ENCODE peak calls at places on chromosomes 6 and 20, in seven cellular contexts. M is kidney glomerular epithelial cell; D is CD4-positive, CD25-positive, alpha-beta regulatory T cell; J is HFF-Myc; U is lung microvascular endothelial cell; I is heart right ventricle; K is T-cell. Q is an unnamed sample.

GRCh38 chr6:157946865-157947532 is 34.7 kb upstream of the SYNJ2 start:
- DNase-seq in D (no peak), M (no peak), I (no peak), J (no peak), K (no peak), U (peak; percentile 15), Q (no peak)

GRCh38 chr6:11632231-11632630 is 94.7 kb downstream of the TMEM170B start:
- DNase-seq in M (peak; percentile 6), I (no peak), D (no peak), J (no peak), U (no peak), K (no peak), Q (no peak)

GRCh38 chr6:45535933-45536332 is 158.2 kb upstream of the SUPT3H start:
- DNase-seq in U (no peak), I (no peak), D (no peak), K (no peak), J (no peak), M (no peak), Q (no peak)

GRCh38 chr6:112018619-112019416 is 35.1 kb upstream of the CCN6 start:
- DNase-seq in U (peak; percentile 66), M (no peak), J (no peak), D (no peak), I (peak; percentile 86), K (no peak), Q (no peak)

GRCh38 chr6:133886104-133886503 is 2.8 kb upstream of the TCF21 start:
- DNase-seq in K (no peak), D (no peak), J (no peak), M (no peak), I (no peak), U (no peak), Q (no peak)

GRCh38 chr6:139173172-139173571 is 38.3 kb downstream of the HECA start:
- DNase-seq in D (no peak), U (peak; percentile 12), J (peak; percentile 9), K (no peak), M (no peak), I (no peak), Q (no peak)

GRCh38 chr6:17096657-17097056 is 5.2 kb upstream of the STMND1 start:
- DNase-seq in M (no peak), J (no peak), I (no peak), K (no peak), D (no peak), U (no peak), Q (no peak)

GRCh38 chr20:44526129-44526528 is 4.3 kb upstream of the SERINC3 start:
- DNase-seq in K (no peak), D (no peak), I (no peak), J (no peak), M (peak; percentile 36), U (peak; percentile 68), Q (no peak)

GRCh38 chr20:49482621-49483017 is at the start of gene KCNB1:
- DNase-seq in M (peak; percentile 3), J (no peak), U (peak; percentile 42), K (peak; percentile 15), I (peak; percentile 58), D (no peak), Q (no peak)

GRCh38 chr6:41605649-41606048 is 32.6 kb upstream of the MDFI start:
- DNase-seq in M (no peak), U (no peak), I (no peak), D (no peak), K (no peak), J (no peak), Q (no peak)

GRCh38 chr6:34341481-34341971 is 50.9 kb downstream of the NUDT3 start:
- DNase-seq in K (no peak), M (peak; percentile 41), I (no peak), D (no peak), U (peak; percentile 77), J (no peak), Q (peak; percentile 52)

GRCh38 chr6:53986721-53987526 is 124.3 kb upstream of the MLIP start:
- DNase-seq in D (no peak), K (no peak), U (peak; percentile 4), J (peak; percentile 75), M (no peak), I (no peak), Q (no peak)

GRCh38 chr6:14542670-14543366 is 425.2 kb downstream of the CD83 start:
- DNase-seq in I (no peak), M (peak; percentile 61), D (no peak), J (peak; percentile 37), U (no peak), K (no peak), Q (no peak)

GRCh38 chr6:70622426-70622825 is 45.3 kb upstream of the SMAP1 start:
- DNase-seq in M (no peak), U (no peak), J (no peak), D (no peak), I (no peak), K (no peak), Q (no peak)

GRCh38 chr6:45841062-45841461 is 174.6 kb downstream of the CLIC5 start:
- DNase-seq in J (no peak), D (no peak), M (no peak), I (no peak), K (no peak), U (no peak), Q (no peak)

GRCh38 chr6:138454976-138455706 is 44.2 kb downstream of the NHSL1 start:
- DNase-seq in J (no peak), U (peak; percentile 56), M (no peak), K (peak; percentile 65), I (peak; percentile 24), D (peak; percentile 26), Q (no peak)

GRCh38 chr6:144955853-144956252 is 670.7 kb downstream of the UTRN start:
- DNase-seq in I (no peak), M (no peak), K (no peak), U (peak; percentile 25), D (no peak), J (no peak), Q (no peak)

GRCh38 chr6:149342525-149342924 is 25.0 kb downstream of the TAB2 start:
- DNase-seq in K (no peak), I (no peak), M (no peak), U (no peak), J (no peak), D (no peak), Q (no peak)

GRCh38 chr20:23106271-23106851 is 20.2 kb upstream of the CD93 start:
- DNase-seq in I (peak; percentile 44), D (no peak), M (no peak), J (no peak), K (no peak), U (peak; percentile 97), Q (peak; percentile 90)

GRCh38 chr20:10715035-10715434 is 41.2 kb upstream of the JAG1 start:
- DNase-seq in I (no peak), K (no peak), U (peak; percentile 62), M (no peak), J (no peak), D (no peak), Q (no peak)

GRCh38 chr20:62232764-62233645 is 5.3 kb upstream of the OSBPL2 start:
- DNase-seq in I (peak; percentile 46), D (no peak), U (no peak), K (no peak), J (no peak), M (no peak), Q (no peak)

GRCh38 chr20:25369971-25370370 is 20.7 kb downstream of the ABHD12 start:
- DNase-seq in I (no peak), K (no peak), M (no peak), J (no peak), U (no peak), D (no peak), Q (no peak)

Q was measured in glomerular endothelial cell.